ENCODE peak calls at places on chromosomes 16 and 17, in six cellular contexts. E is stimulated activated CD8-positive, alpha-beta memory T cell treated with anti-CD3 and anti-CD28 coated beads, Interleukin-2, amount 100 ng/mL, for 1 hour; V is hippocampal formation; C is EL; I is NCI-H1436 treated with DMSO at 0.1 percent for 48 hours; W is cardiac septum. O is an unnamed sample.

GRCh38 chr17:77445908-77446535 is 305.3 kb downstream of the SEC14L1 start:
- DNase-seq in I (no peak), W (peak), E (no peak), V (no peak), C (no peak), O (peak)

GRCh38 chr17:34760931-34761500 is 181.6 kb downstream of the TMEM132E start:
- DNase-seq in C (no peak), V (no peak), I (no peak), W (peak), E (no peak), O (no peak)

GRCh38 chr17:28371245-28372202 is at the start of gene SARM1:
- DNase-seq in W (peak), C (peak), I (peak), E (peak), V (peak), O (peak)

GRCh38 chr16:24984903-24985675 is 30.1 kb downstream of the ARHGAP17 start:
- DNase-seq in V (no peak), C (no peak), E (no peak), W (no peak), I (no peak), O (no peak)

GRCh38 chr17:45061606-45062205 is 589 bp downstream of the NMT1 start:
- DNase-seq in V (no peak), C (no peak), W (no peak), E (no peak), I (no peak), O (no peak)

GRCh38 chr17:77999413-78000173 is 41.1 kb downstream of the TNRC6C start:
- DNase-seq in I (no peak), V (no peak), W (no peak), C (peak), E (no peak), O (no peak)

GRCh38 chr16:86772231-86772510 is 193.8 kb downstream of the FOXL1 start:
- DNase-seq in I (no peak), E (no peak), W (peak), C (peak), V (no peak), O (no peak)

GRCh38 chr16:88854306-88855111 is 2.2 kb downstream of the GALNS start:
- DNase-seq in V (no peak), I (no peak), E (no peak), C (no peak), W (no peak), O (peak)

GRCh38 chr17:51819341-51819740 is 339.2 kb downstream of the CA10 start:
- DNase-seq in C (no peak), V (no peak), W (no peak), I (no peak), E (no peak), O (no peak)

GRCh38 chr16:24523569-24523968 is 15.8 kb upstream of the RBBP6 start:
- DNase-seq in W (no peak), V (no peak), C (no peak), I (no peak), E (no peak), O (no peak)

GRCh38 chr16:56743840-56744239 is 13.9 kb downstream of the NUP93 start:
- DNase-seq in W (peak), I (no peak), C (peak), V (no peak), E (no peak), O (no peak)

GRCh38 chr17:29677139-29677834 is 54.6 kb upstream of the CORO6 start:
- DNase-seq in V (no peak), C (no peak), W (no peak), E (no peak), I (no peak), O (no peak)

GRCh38 chr16:58024673-58025350 is 742 bp upstream of the MMP15 start:
- DNase-seq in C (no peak), E (no peak), V (no peak), W (no peak), I (no peak), O (no peak)

GRCh38 chr16:30085247-30085646 is 6.5 kb downstream of the TBX6 start:
- DNase-seq in C (no peak), E (no peak), W (no peak), V (no peak), I (no peak), O (no peak)

GRCh38 chr16:71885261-71885650 is 1.3 kb upstream of the ZNF821 start:
- DNase-seq in V (no peak), W (no peak), E (no peak), C (no peak), I (no peak), O (no peak)

GRCh38 chr17:17303847-17304490 is 796 bp downstream of the NT5M start:
- DNase-seq in V (no peak), C (no peak), I (no peak), E (no peak), W (no peak), O (no peak)

GRCh38 chr17:70859829-70860228 is 690.5 kb downstream of the KCNJ2 start:
- DNase-seq in E (no peak), W (no peak), I (peak), V (no peak), C (no peak), O (no peak)

GRCh38 chr17:49694847-49695697 is 12.7 kb downstream of the SLC35B1 start:
- DNase-seq in C (peak), E (peak), V (peak), I (no peak), W (peak), O (peak)